ENCODE peak calls at places on chromosome 7, in ten cellular contexts. One of them, this sample, is unnamed.

GRCh38 chr7:119271147-119271779 is 1001.7 kb upstream of the KCND2 start:
- DNase-seq in cardiac muscle cell: no peak
- DNase-seq in NCI-H446 treated with DMSO at 0.1 percent for 48 hours: no peak
- DNase-seq in smooth muscle cell of the brain vasculature: no peak
- DNase-seq in lower lobe of right lung: no peak
- DNase-seq in fibroblast of lung: no peak
- DNase-seq in mammary epithelial cell: no peak
- DNase-seq in epithelial cell of prostate: no peak
- DNase-seq in HEK293T: no peak
- DNase-seq in RWPE1: no peak
- DNase-seq in this sample: no peak

GRCh38 chr7:44215531-44215930 is 14.8 kb downstream of the YKT6 start:
- DNase-seq in smooth muscle cell of the brain vasculature: no peak
- DNase-seq in cardiac muscle cell: no peak
- DNase-seq in HEK293T: no peak
- DNase-seq in RWPE1: no peak
- DNase-seq in fibroblast of lung: no peak
- DNase-seq in epithelial cell of prostate: no peak
- DNase-seq in mammary epithelial cell: no peak
- DNase-seq in NCI-H446 treated with DMSO at 0.1 percent for 48 hours: no peak
- DNase-seq in lower lobe of right lung: no peak
- DNase-seq in this sample: no peak

GRCh38 chr7:27071622-27072390 is 24.0 kb downstream of the HOXA1 start:
- DNase-seq in HEK293T: peak
- DNase-seq in cardiac muscle cell: no peak
- DNase-seq in mammary epithelial cell: no peak
- DNase-seq in epithelial cell of prostate: no peak
- DNase-seq in NCI-H446 treated with DMSO at 0.1 percent for 48 hours: no peak
- DNase-seq in fibroblast of lung: no peak
- DNase-seq in lower lobe of right lung: no peak
- DNase-seq in smooth muscle cell of the brain vasculature: no peak
- DNase-seq in RWPE1: no peak
- DNase-seq in this sample: no peak

GRCh38 chr7:467393-467828 is 52.2 kb downstream of the PDGFA start:
- DNase-seq in NCI-H446 treated with DMSO at 0.1 percent for 48 hours: no peak
- DNase-seq in fibroblast of lung: no peak
- DNase-seq in epithelial cell of prostate: no peak
- DNase-seq in mammary epithelial cell: no peak
- DNase-seq in HEK293T: no peak
- DNase-seq in cardiac muscle cell: no peak
- DNase-seq in RWPE1: no peak
- DNase-seq in smooth muscle cell of the brain vasculature: no peak
- DNase-seq in lower lobe of right lung: no peak
- DNase-seq in this sample: no peak

GRCh38 chr7:85659364-85659763 is 472.5 kb upstream of the SEMA3D start:
- DNase-seq in fibroblast of lung: peak
- DNase-seq in epithelial cell of prostate: peak
- DNase-seq in lower lobe of right lung: no peak
- DNase-seq in smooth muscle cell of the brain vasculature: no peak
- DNase-seq in NCI-H446 treated with DMSO at 0.1 percent for 48 hours: no peak
- DNase-seq in cardiac muscle cell: peak
- DNase-seq in mammary epithelial cell: peak
- DNase-seq in HEK293T: no peak
- DNase-seq in RWPE1: peak
- DNase-seq in this sample: no peak

GRCh38 chr7:34835901-34836300 is 177.9 kb downstream of the NPSR1 start:
- DNase-seq in NCI-H446 treated with DMSO at 0.1 percent for 48 hours: no peak
- DNase-seq in lower lobe of right lung: no peak
- DNase-seq in cardiac muscle cell: no peak
- DNase-seq in fibroblast of lung: no peak
- DNase-seq in HEK293T: no peak
- DNase-seq in smooth muscle cell of the brain vasculature: no peak
- DNase-seq in RWPE1: no peak
- DNase-seq in epithelial cell of prostate: no peak
- DNase-seq in mammary epithelial cell: no peak
- DNase-seq in this sample: no peak

GRCh38 chr7:136687693-136688322 is 180.6 kb upstream of the CHRM2 start:
- DNase-seq in lower lobe of right lung: no peak
- DNase-seq in epithelial cell of prostate: no peak
- DNase-seq in RWPE1: no peak
- DNase-seq in fibroblast of lung: peak
- DNase-seq in NCI-H446 treated with DMSO at 0.1 percent for 48 hours: no peak
- DNase-seq in cardiac muscle cell: peak
- DNase-seq in HEK293T: peak
- DNase-seq in mammary epithelial cell: peak
- DNase-seq in smooth muscle cell of the brain vasculature: no peak
- DNase-seq in this sample: no peak

GRCh38 chr7:116215550-116215949 is 5.2 kb downstream of the TES start:
- DNase-seq in cardiac muscle cell: no peak
- DNase-seq in HEK293T: no peak
- DNase-seq in epithelial cell of prostate: no peak
- DNase-seq in RWPE1: no peak
- DNase-seq in NCI-H446 treated with DMSO at 0.1 percent for 48 hours: no peak
- DNase-seq in smooth muscle cell of the brain vasculature: no peak
- DNase-seq in lower lobe of right lung: no peak
- DNase-seq in fibroblast of lung: no peak
- DNase-seq in mammary epithelial cell: no peak
- DNase-seq in this sample: no peak

GRCh38 chr7:12303507-12303906 is 92.4 kb downstream of the TMEM106B start:
- DNase-seq in smooth muscle cell of the brain vasculature: no peak
- DNase-seq in fibroblast of lung: no peak
- DNase-seq in mammary epithelial cell: no peak
- DNase-seq in epithelial cell of prostate: no peak
- DNase-seq in HEK293T: peak
- DNase-seq in cardiac muscle cell: peak
- DNase-seq in RWPE1: peak
- DNase-seq in lower lobe of right lung: no peak
- DNase-seq in NCI-H446 treated with DMSO at 0.1 percent for 48 hours: peak
- DNase-seq in this sample: no peak

GRCh38 chr7:91940171-91940570 is 491 bp upstream of the AKAP9 start:
- DNase-seq in RWPE1: peak
- DNase-seq in cardiac muscle cell: peak
- DNase-seq in HEK293T: peak
- DNase-seq in smooth muscle cell of the brain vasculature: no peak
- DNase-seq in lower lobe of right lung: no peak
- DNase-seq in fibroblast of lung: peak
- DNase-seq in NCI-H446 treated with DMSO at 0.1 percent for 48 hours: no peak
- DNase-seq in mammary epithelial cell: no peak
- DNase-seq in epithelial cell of prostate: no peak
- DNase-seq in this sample: peak

GRCh38 chr7:52362521-52362920 is 672.9 kb upstream of the POM121L12 start:
- DNase-seq in fibroblast of lung: no peak
- DNase-seq in RWPE1: no peak
- DNase-seq in cardiac muscle cell: no peak
- DNase-seq in NCI-H446 treated with DMSO at 0.1 percent for 48 hours: no peak
- DNase-seq in HEK293T: no peak
- DNase-seq in smooth muscle cell of the brain vasculature: no peak
- DNase-seq in epithelial cell of prostate: no peak
- DNase-seq in mammary epithelial cell: no peak
- DNase-seq in lower lobe of right lung: no peak
- DNase-seq in this sample: no peak

GRCh38 chr7:114885836-114886235 is 36.1 kb upstream of the MDFIC start:
- DNase-seq in mammary epithelial cell: peak
- DNase-seq in HEK293T: no peak
- DNase-seq in NCI-H446 treated with DMSO at 0.1 percent for 48 hours: no peak
- DNase-seq in epithelial cell of prostate: no peak
- DNase-seq in cardiac muscle cell: no peak
- DNase-seq in fibroblast of lung: peak
- DNase-seq in lower lobe of right lung: no peak
- DNase-seq in RWPE1: no peak
- DNase-seq in smooth muscle cell of the brain vasculature: no peak
- DNase-seq in this sample: no peak

GRCh38 chr7:39386718-39387117 is 179.5 kb upstream of the YAE1 start:
- DNase-seq in epithelial cell of prostate: no peak
- DNase-seq in mammary epithelial cell: no peak
- DNase-seq in NCI-H446 treated with DMSO at 0.1 percent for 48 hours: no peak
- DNase-seq in lower lobe of right lung: no peak
- DNase-seq in RWPE1: no peak
- DNase-seq in cardiac muscle cell: no peak
- DNase-seq in fibroblast of lung: no peak
- DNase-seq in HEK293T: no peak
- DNase-seq in smooth muscle cell of the brain vasculature: no peak
- DNase-seq in this sample: no peak

GRCh38 chr7:149248777-149249176 is 9.3 kb downstream of the ZNF212 start:
- DNase-seq in RWPE1: no peak
- DNase-seq in smooth muscle cell of the brain vasculature: no peak
- DNase-seq in fibroblast of lung: no peak
- DNase-seq in lower lobe of right lung: no peak
- DNase-seq in mammary epithelial cell: no peak
- DNase-seq in epithelial cell of prostate: no peak
- DNase-seq in NCI-H446 treated with DMSO at 0.1 percent for 48 hours: no peak
- DNase-seq in cardiac muscle cell: no peak
- DNase-seq in HEK293T: no peak
- DNase-seq in this sample: no peak

GRCh38 chr7:94510582-94511456 is 1.2 kb downstream of the CASD1 start:
- DNase-seq in fibroblast of lung: peak
- DNase-seq in epithelial cell of prostate: no peak
- DNase-seq in mammary epithelial cell: peak
- DNase-seq in lower lobe of right lung: peak
- DNase-seq in HEK293T: peak
- DNase-seq in cardiac muscle cell: peak
- DNase-seq in RWPE1: peak
- DNase-seq in NCI-H446 treated with DMSO at 0.1 percent for 48 hours: peak
- DNase-seq in smooth muscle cell of the brain vasculature: no peak
- DNase-seq in this sample: peak

GRCh38 chr7:144670251-144670650 is 165.6 kb downstream of the TPK1 start:
- DNase-seq in smooth muscle cell of the brain vasculature: no peak
- DNase-seq in lower lobe of right lung: no peak
- DNase-seq in fibroblast of lung: peak
- DNase-seq in cardiac muscle cell: peak
- DNase-seq in HEK293T: no peak
- DNase-seq in RWPE1: peak
- DNase-seq in NCI-H446 treated with DMSO at 0.1 percent for 48 hours: no peak
- DNase-seq in mammary epithelial cell: peak
- DNase-seq in epithelial cell of prostate: no peak
- DNase-seq in this sample: no peak

GRCh38 chr7:22445140-22445722 is 54.8 kb downstream of the STEAP1B start:
- DNase-seq in fibroblast of lung: peak
- DNase-seq in cardiac muscle cell: peak
- DNase-seq in lower lobe of right lung: peak
- DNase-seq in mammary epithelial cell: peak
- DNase-seq in smooth muscle cell of the brain vasculature: peak
- DNase-seq in HEK293T: no peak
- DNase-seq in epithelial cell of prostate: no peak
- DNase-seq in NCI-H446 treated with DMSO at 0.1 percent for 48 hours: peak
- DNase-seq in RWPE1: peak
- DNase-seq in this sample: peak

GRCh38 chr7:138481447-138482380 is 21.7 kb downstream of the TRIM24 start:
- DNase-seq in epithelial cell of prostate: no peak
- DNase-seq in smooth muscle cell of the brain vasculature: no peak
- DNase-seq in NCI-H446 treated with DMSO at 0.1 percent for 48 hours: no peak
- DNase-seq in RWPE1: no peak
- DNase-seq in mammary epithelial cell: no peak
- DNase-seq in lower lobe of right lung: no peak
- DNase-seq in cardiac muscle cell: no peak
- DNase-seq in HEK293T: no peak
- DNase-seq in fibroblast of lung: no peak
- DNase-seq in this sample: no peak

GRCh38 chr7:66537876-66538275 is 90.8 kb upstream of the KCTD7 start:
- DNase-seq in NCI-H446 treated with DMSO at 0.1 percent for 48 hours: no peak
- DNase-seq in RWPE1: no peak
- DNase-seq in cardiac muscle cell: no peak
- DNase-seq in HEK293T: no peak
- DNase-seq in mammary epithelial cell: no peak
- DNase-seq in lower lobe of right lung: no peak
- DNase-seq in fibroblast of lung: no peak
- DNase-seq in smooth muscle cell of the brain vasculature: no peak
- DNase-seq in epithelial cell of prostate: no peak
- DNase-seq in this sample: no peak

GRCh38 chr7:148747274-148747673 is 48.6 kb downstream of the CUL1 start:
- DNase-seq in mammary epithelial cell: peak
- DNase-seq in epithelial cell of prostate: no peak
- DNase-seq in cardiac muscle cell: no peak
- DNase-seq in smooth muscle cell of the brain vasculature: no peak
- DNase-seq in fibroblast of lung: no peak
- DNase-seq in lower lobe of right lung: no peak
- DNase-seq in RWPE1: peak
- DNase-seq in HEK293T: no peak
- DNase-seq in NCI-H446 treated with DMSO at 0.1 percent for 48 hours: no peak
- DNase-seq in this sample: no peak

GRCh38 chr7:43616977-43617376 is 34.1 kb downstream of the STK17A start:
- DNase-seq in cardiac muscle cell: no peak
- DNase-seq in fibroblast of lung: no peak
- DNase-seq in RWPE1: no peak
- DNase-seq in smooth muscle cell of the brain vasculature: no peak
- DNase-seq in NCI-H446 treated with DMSO at 0.1 percent for 48 hours: no peak
- DNase-seq in lower lobe of right lung: no peak
- DNase-seq in epithelial cell of prostate: no peak
- DNase-seq in HEK293T: no peak
- DNase-seq in mammary epithelial cell: no peak
- DNase-seq in this sample: no peak

GRCh38 chr7:54799792-54800191 is 40.8 kb upstream of the SEC61G start:
- DNase-seq in epithelial cell of prostate: no peak
- DNase-seq in smooth muscle cell of the brain vasculature: no peak
- DNase-seq in cardiac muscle cell: peak
- DNase-seq in HEK293T: no peak
- DNase-seq in fibroblast of lung: no peak
- DNase-seq in mammary epithelial cell: no peak
- DNase-seq in NCI-H446 treated with DMSO at 0.1 percent for 48 hours: no peak
- DNase-seq in lower lobe of right lung: no peak
- DNase-seq in RWPE1: no peak
- DNase-seq in this sample: no peak

GRCh38 chr7:471866-472639 is 47.6 kb downstream of the PDGFA start:
- DNase-seq in NCI-H446 treated with DMSO at 0.1 percent for 48 hours: no peak
- DNase-seq in epithelial cell of prostate: no peak
- DNase-seq in lower lobe of right lung: peak
- DNase-seq in smooth muscle cell of the brain vasculature: peak
- DNase-seq in mammary epithelial cell: peak
- DNase-seq in cardiac muscle cell: peak
- DNase-seq in HEK293T: peak
- DNase-seq in RWPE1: peak
- DNase-seq in fibroblast of lung: peak
- DNase-seq in this sample: peak

GRCh38 chr7:98703916-98704315 is 86.8 kb downstream of the NPTX2 start:
- DNase-seq in smooth muscle cell of the brain vasculature: no peak
- DNase-seq in HEK293T: no peak
- DNase-seq in fibroblast of lung: no peak
- DNase-seq in epithelial cell of prostate: no peak
- DNase-seq in RWPE1: no peak
- DNase-seq in cardiac muscle cell: no peak
- DNase-seq in mammary epithelial cell: no peak
- DNase-seq in lower lobe of right lung: no peak
- DNase-seq in NCI-H446 treated with DMSO at 0.1 percent for 48 hours: no peak
- DNase-seq in this sample: no peak

GRCh38 chr7:1735262-1735661 is 65.2 kb downstream of the ELFN1 start:
- DNase-seq in mammary epithelial cell: no peak
- DNase-seq in lower lobe of right lung: no peak
- DNase-seq in HEK293T: no peak
- DNase-seq in cardiac muscle cell: no peak
- DNase-seq in fibroblast of lung: no peak
- DNase-seq in smooth muscle cell of the brain vasculature: no peak
- DNase-seq in NCI-H446 treated with DMSO at 0.1 percent for 48 hours: peak
- DNase-seq in RWPE1: no peak
- DNase-seq in epithelial cell of prostate: no peak
- DNase-seq in this sample: no peak

GRCh38 chr7:79317728-79318127 is 135.7 kb downstream of the MAGI2 start:
- DNase-seq in epithelial cell of prostate: peak
- DNase-seq in smooth muscle cell of the brain vasculature: no peak
- DNase-seq in HEK293T: peak
- DNase-seq in cardiac muscle cell: peak
- DNase-seq in NCI-H446 treated with DMSO at 0.1 percent for 48 hours: no peak
- DNase-seq in lower lobe of right lung: no peak
- DNase-seq in fibroblast of lung: peak
- DNase-seq in RWPE1: peak
- DNase-seq in mammary epithelial cell: peak
- DNase-seq in this sample: no peak

GRCh38 chr7:157791666-157792065 is 454.9 kb downstream of the DNAJB6 start:
- DNase-seq in RWPE1: no peak
- DNase-seq in NCI-H446 treated with DMSO at 0.1 percent for 48 hours: no peak
- DNase-seq in fibroblast of lung: no peak
- DNase-seq in mammary epithelial cell: no peak
- DNase-seq in epithelial cell of prostate: no peak
- DNase-seq in smooth muscle cell of the brain vasculature: no peak
- DNase-seq in lower lobe of right lung: no peak
- DNase-seq in HEK293T: no peak
- DNase-seq in cardiac muscle cell: no peak
- DNase-seq in this sample: no peak

GRCh38 chr7:77284633-77285032 is 85.0 kb upstream of the FGL2 start:
- DNase-seq in epithelial cell of prostate: no peak
- DNase-seq in RWPE1: no peak
- DNase-seq in mammary epithelial cell: no peak
- DNase-seq in lower lobe of right lung: no peak
- DNase-seq in NCI-H446 treated with DMSO at 0.1 percent for 48 hours: no peak
- DNase-seq in fibroblast of lung: no peak
- DNase-seq in smooth muscle cell of the brain vasculature: no peak
- DNase-seq in cardiac muscle cell: no peak
- DNase-seq in HEK293T: no peak
- DNase-seq in this sample: no peak

This sample was measured in prostate gland.